ENCODE peak calls at places on chromosomes 6 and 20, in seven cellular contexts. W, V, Z, P, C, X and N are unnamed samples.

GRCh38 chr6:121504227-121504626 is 68.8 kb downstream of the GJA1 start:
- DNase-seq in W (no peak), V (no peak), Z (no peak), P (no peak), C (no peak), X (peak), N (no peak)

GRCh38 chr20:51532577-51533191 is 9.8 kb downstream of the NFATC2 start:
- DNase-seq in W (no peak), V (no peak), Z (no peak), P (peak), C (peak), X (no peak), N (peak)

GRCh38 chr6:44156494-44157151 is 2.0 kb upstream of the CAPN11 start:
- DNase-seq in W (no peak), V (no peak), Z (no peak), P (no peak), C (no peak), X (no peak), N (no peak)

GRCh38 chr6:167702241-167702827 is 124.4 kb upstream of the AFDN start:
- DNase-seq in W (no peak), V (no peak), Z (no peak), P (no peak), C (no peak), X (no peak), N (peak)

GRCh38 chr6:170128811-170129681 is 161.8 kb downstream of the DLL1 start:
- DNase-seq in W (no peak), V (no peak), Z (no peak), P (no peak), C (no peak), X (no peak), N (peak)

GRCh38 chr20:58494923-58495622 is 20.1 kb downstream of the APCDD1L start:
- DNase-seq in W (no peak), V (no peak), Z (no peak), P (no peak), C (no peak), X (no peak), N (no peak)

GRCh38 chr6:153096031-153096430 is 35.1 kb downstream of the RGS17 start:
- DNase-seq in W (no peak), V (no peak), Z (no peak), P (no peak), C (no peak), X (no peak), N (no peak)

GRCh38 chr6:34234667-34235604 is 1.7 kb upstream of the HMGA1 start:
- DNase-seq in W (no peak), V (peak), Z (no peak), P (peak), C (no peak), X (no peak), N (no peak)

GRCh38 chr20:50470249-50470858 is 39.8 kb upstream of the PTPN1 start:
- DNase-seq in W (no peak), V (no peak), Z (no peak), P (no peak), C (no peak), X (no peak), N (no peak)

GRCh38 chr6:138430361-138431145 is 26.5 kb downstream of the HEBP2 start:
- DNase-seq in W (no peak), V (no peak), Z (no peak), P (no peak), C (no peak), X (no peak), N (no peak)

GRCh38 chr20:5696011-5696559 is 54.1 kb upstream of the SHLD1 start:
- DNase-seq in W (no peak), V (no peak), Z (no peak), P (peak), C (peak), X (no peak), N (no peak)

GRCh38 chr6:14294270-14294951 is 176.8 kb downstream of the CD83 start:
- DNase-seq in W (no peak), V (no peak), Z (no peak), P (no peak), C (no peak), X (no peak), N (no peak)